ENCODE peak calls at places on chromosomes 3 and 15, in seven cellular contexts. J is GF-D8, W is NCI-H2081, V is adrenal gland, Q is KBM-7, M is Calu3, Z is ELR. U is an unnamed sample.

GRCh38 chr3:125200731-125201139 is 11.8 kb downstream of the SLC12A8 start:
- DNase-seq in J (no peak), W (no peak), V (no peak), Q (no peak), M (no peak), Z (no peak), U (no peak)

GRCh38 chr3:134363381-134363755 is 10.9 kb downstream of the AMOTL2 start:
- DNase-seq in J (no peak), W (no peak), V (peak; percentile 20), Q (no peak), M (no peak), Z (peak; percentile 53), U (no peak)

GRCh38 chr3:106381265-106381942 is 512.6 kb upstream of the CBLB start:
- DNase-seq in J (no peak), W (no peak), V (no peak), Q (no peak), M (no peak), Z (no peak), U (no peak)

GRCh38 chr3:32405155-32405554 is 13.5 kb downstream of the CMTM7 start:
- DNase-seq in J (no peak), W (no peak), V (no peak), Q (no peak), M (no peak), Z (no peak), U (no peak)

GRCh38 chr3:194298331-194299227 is 52.5 kb downstream of the CPN2 start:
- DNase-seq in J (no peak), W (peak; percentile 33), V (peak; percentile 17), Q (no peak), M (no peak), Z (no peak), U (no peak)

GRCh38 chr3:191005790-191006189 is 143.3 kb upstream of the GMNC start:
- DNase-seq in J (no peak), W (no peak), V (no peak), Q (no peak), M (no peak), Z (no peak), U (no peak)

GRCh38 chr15:73957785-73958184 is 31.5 kb downstream of the LOXL1 start:
- DNase-seq in J (no peak), W (no peak), V (no peak), Q (no peak), M (no peak), Z (no peak), U (no peak)

GRCh38 chr3:196207159-196207832 is 3.9 kb downstream of the ZDHHC19 start:
- DNase-seq in J (no peak), W (no peak), V (peak; percentile 57), Q (no peak), M (peak; percentile 32), Z (no peak), U (peak; percentile 20)

GRCh38 chr15:91498046-91498445 is 355.5 kb upstream of the SLCO3A1 start:
- DNase-seq in J (no peak), W (no peak), V (no peak), Q (no peak), M (no peak), Z (no peak), U (no peak)

GRCh38 chr3:119236756-119237155 is 3.9 kb downstream of the B4GALT4 start:
- DNase-seq in J (peak; percentile 23), W (no peak), V (no peak), Q (peak; percentile 31), M (no peak), Z (no peak), U (no peak)

GRCh38 chr3:160331127-160331937 is 67.7 kb downstream of the IFT80 start:
- DNase-seq in J (no peak), W (no peak), V (no peak), Q (no peak), M (peak; percentile 16), Z (peak; percentile 78), U (no peak)

GRCh38 chr15:27816790-27817189 is 282.3 kb downstream of the OCA2 start:
- DNase-seq in J (no peak), W (no peak), V (no peak), Q (no peak), M (no peak), Z (no peak), U (no peak)

GRCh38 chr3:45868213-45868612 is 18.1 kb upstream of the CCR9 start:
- DNase-seq in J (no peak), W (no peak), V (no peak), Q (no peak), M (no peak), Z (no peak), U (no peak)

GRCh38 chr15:41921167-41921566 is 27.3 kb upstream of the SPTBN5 start:
- DNase-seq in J (no peak), W (no peak), V (no peak), Q (no peak), M (no peak), Z (no peak), U (no peak)

GRCh38 chr3:170368921-170369320 is 11.4 kb downstream of the SKIL start:
- DNase-seq in J (no peak), W (no peak), V (no peak), Q (no peak), M (no peak), Z (peak; percentile 43), U (no peak)

GRCh38 chr3:4999626-5000184 is 20.5 kb downstream of the BHLHE40 start:
- DNase-seq in J (no peak), W (no peak), V (no peak), Q (no peak), M (no peak), Z (no peak), U (no peak)

GRCh38 chr3:188294823-188295487 is 141.0 kb downstream of the LPP start:
- DNase-seq in J (no peak), W (peak; percentile 26), V (peak; percentile 73), Q (no peak), M (peak; percentile 82), Z (peak; percentile 98), U (no peak)

GRCh38 chr3:141710888-141711616 is 27.0 kb upstream of the RNF7 start:
- DNase-seq in J (no peak), W (no peak), V (peak; percentile 89), Q (no peak), M (no peak), Z (peak; percentile 87), U (no peak)

GRCh38 chr3:181687190-181687589 is 24.5 kb upstream of the SOX2 start:
- DNase-seq in J (no peak), W (peak; percentile 23), V (no peak), Q (no peak), M (no peak), Z (no peak), U (no peak)

GRCh38 chr15:81492303-81492702 is 118.3 kb upstream of the TMC3 start:
- DNase-seq in J (no peak), W (peak; percentile 36), V (no peak), Q (no peak), M (no peak), Z (no peak), U (no peak)

GRCh38 chr15:58741032-58741431 is 8.5 kb downstream of the ADAM10 start:
- DNase-seq in J (no peak), W (no peak), V (no peak), Q (no peak), M (no peak), Z (no peak), U (no peak)

GRCh38 chr3:19972056-19972455 is 25.2 kb downstream of the RAB5A start:
- DNase-seq in J (no peak), W (no peak), V (no peak), Q (no peak), M (no peak), Z (peak; percentile 59), U (no peak)

GRCh38 chr3:82133070-82133606 is 371.7 kb upstream of the GBE1 start:
- DNase-seq in J (peak; percentile 4), W (peak; percentile 13), V (peak; percentile 26), Q (peak; percentile 62), M (peak; percentile 54), Z (peak; percentile 66), U (peak; percentile 47)

GRCh38 chr15:62857411-62857853 is 185.1 kb upstream of the TPM1 start:
- DNase-seq in J (no peak), W (no peak), V (no peak), Q (no peak), M (peak; percentile 63), Z (peak; percentile 48), U (no peak)

GRCh38 chr15:100879461-100880138 is at the start of gene ALDH1A3:
- DNase-seq in J (no peak), W (no peak), V (no peak), Q (no peak), M (peak; percentile 96), Z (peak; percentile 80), U (no peak)

GRCh38 chr3:194840661-194841514 is 155.2 kb downstream of the FAM43A start:
- DNase-seq in J (no peak), W (no peak), V (peak; percentile 86), Q (no peak), M (peak; percentile 25), Z (peak; percentile 32), U (no peak)

GRCh38 chr15:44727462-44728231 is 8.7 kb upstream of the TRIM69 start:
- DNase-seq in J (no peak), W (no peak), V (no peak), Q (no peak), M (no peak), Z (no peak), U (no peak)

GRCh38 chr3:40780801-40781406 is 256.1 kb downstream of the ZNF621 start:
- DNase-seq in J (no peak), W (no peak), V (peak; percentile 24), Q (no peak), M (no peak), Z (no peak), U (no peak)

GRCh38 chr3:179088306-179088705 is 16.7 kb upstream of the ZMAT3 start:
- DNase-seq in J (no peak), W (no peak), V (no peak), Q (no peak), M (no peak), Z (no peak), U (peak; percentile 36)

GRCh38 chr3:144770813-144771400 is 799.3 kb downstream of the DIPK2A start:
- DNase-seq in J (no peak), W (peak; percentile 33), V (no peak), Q (peak; percentile 12), M (peak; percentile 55), Z (peak; percentile 17), U (no peak)

GRCh38 chr15:55914446-55914845 is 79.0 kb downstream of the NEDD4 start:
- DNase-seq in J (no peak), W (no peak), V (no peak), Q (no peak), M (no peak), Z (peak; percentile 68), U (no peak)

GRCh38 chr15:57591822-57592367 is at the start of gene MYZAP:
- DNase-seq in J (no peak), W (no peak), V (peak; percentile 56), Q (no peak), M (peak; percentile 83), Z (peak; percentile 52), U (no peak)

GRCh38 chr3:52429779-52430415 is 15.0 kb downstream of the SEMA3G start:
- DNase-seq in J (no peak), W (no peak), V (peak; percentile 15), Q (no peak), M (no peak), Z (peak; percentile 30), U (no peak)

GRCh38 chr15:73866881-73867410 is 6.4 kb upstream of the TBC1D21 start:
- DNase-seq in J (no peak), W (no peak), V (no peak), Q (no peak), M (no peak), Z (no peak), U (no peak)